ENCODE peak calls at places on chromosomes 7 and 10, in eight cellular contexts. M is GM04503; V is posterior vena cava; I is cardiac muscle cell; H is stimulated activated CD8-positive, alpha-beta memory T cell treated with anti-CD3 and anti-CD28 coated beads, Interleukin-15, amount 100 ng/mL, for 48 hours; B is AG20443; J is substantia nigra; Z is NCI-H1105 treated with DMSO at 0.1 percent for 48 hours. X is an unnamed sample.

GRCh38 chr7:95549818-95550529 is 46.3 kb downstream of the PDK4 start:
- DNase-seq in I (peak; percentile 97), B (peak; percentile 56), V (peak; percentile 92), Z (peak; percentile 70), J (peak; percentile 48), M (peak; percentile 13), H (no peak), X (peak; percentile 87)

GRCh38 chr10:44576715-44577191 is 191.9 kb upstream of the CXCL12 start:
- DNase-seq in H (no peak), Z (no peak), J (no peak), B (peak; percentile 76), I (peak; percentile 79), V (peak; percentile 80), M (peak; percentile 31), X (no peak)

GRCh38 chr10:119705434-119705831 is 20.4 kb upstream of the INPP5F start:
- DNase-seq in B (no peak), J (no peak), H (no peak), Z (no peak), I (no peak), M (no peak), V (no peak), X (no peak)

GRCh38 chr7:13448243-13448642 is 541.2 kb downstream of the ETV1 start:
- DNase-seq in B (no peak), M (no peak), Z (no peak), V (no peak), I (no peak), H (no peak), J (no peak), X (no peak)

GRCh38 chr10:650691-651615 is 38.5 kb downstream of the DIP2C start:
- DNase-seq in V (peak; percentile 70), B (no peak), I (no peak), J (no peak), H (no peak), M (peak; percentile 11), Z (no peak), X (no peak)

GRCh38 chr7:70741666-70742065 is 390.3 kb upstream of the GALNT17 start:
- DNase-seq in B (no peak), H (no peak), Z (no peak), M (no peak), J (no peak), I (no peak), V (no peak), X (no peak)

GRCh38 chr10:28903063-28903462 is 225.7 kb downstream of the BAMBI start:
- DNase-seq in Z (no peak), M (no peak), H (no peak), B (no peak), I (no peak), V (no peak), J (no peak), X (no peak)

GRCh38 chr7:31642681-31643115 is 44.3 kb upstream of the PPP1R17 start:
- DNase-seq in V (no peak), I (no peak), B (no peak), M (no peak), J (no peak), Z (no peak), H (no peak), X (no peak)

GRCh38 chr10:80136134-80136571 is 3.6 kb downstream of the PLAC9 start:
- DNase-seq in J (no peak), M (peak; percentile 86), Z (no peak), H (no peak), V (peak; percentile 97), I (peak; percentile 96), B (peak; percentile 87), X (peak; percentile 29)

X was measured in dorsolateral prefrontal cortex.